ENCODE peak calls at places on chromosomes 16 and 17, in seven cellular contexts. F, T, K, W, G, A and C are unnamed samples.

GRCh38 chr17:48545022-48545376 is at the start of gene HOXB2:
- DNase-seq in T (no peak), W (no peak), K (peak; percentile 67), A (no peak), G (no peak), F (peak; percentile 74), C (no peak)

GRCh38 chr17:36877774-36878173 is 59.5 kb upstream of the LHX1 start:
- DNase-seq in K (no peak), W (no peak), T (no peak), F (no peak), G (no peak), A (no peak), C (no peak)

GRCh38 chr17:49646391-49647255 is 31.3 kb downstream of the SPOP start:
- DNase-seq in G (peak; percentile 45), A (peak; percentile 23), F (no peak), T (peak; percentile 68), K (no peak), W (no peak), C (no peak)

GRCh38 chr17:58529275-58529674 is 14.8 kb upstream of the MTMR4 start:
- DNase-seq in W (no peak), K (no peak), G (no peak), A (no peak), T (no peak), F (no peak), C (no peak)

GRCh38 chr17:67068999-67069398 is 24.6 kb downstream of the CACNG1 start:
- DNase-seq in T (no peak), W (no peak), F (no peak), K (peak; percentile 41), A (no peak), G (no peak), C (no peak)

GRCh38 chr17:28908640-28909098 is 5.8 kb upstream of the DHRS13 start:
- DNase-seq in F (no peak), K (no peak), T (no peak), A (peak; percentile 86), W (no peak), G (no peak), C (no peak)

GRCh38 chr17:61161615-61162134 is 238.0 kb upstream of the TBX2 start:
- DNase-seq in T (no peak), A (no peak), G (no peak), K (no peak), W (no peak), F (no peak), C (peak; percentile 71)

GRCh38 chr17:15657868-15658775 is 26.0 kb downstream of the TRIM16 start:
- DNase-seq in A (no peak), W (no peak), K (no peak), G (no peak), T (peak; percentile 57), F (no peak), C (no peak)

GRCh38 chr17:14815079-14815478 is 450.0 kb downstream of the PMP22 start:
- DNase-seq in K (no peak), T (no peak), F (no peak), G (no peak), W (no peak), A (no peak), C (no peak)

GRCh38 chr16:50607051-50607431 is 58.8 kb downstream of the NKD1 start:
- DNase-seq in G (no peak), F (no peak), A (no peak), K (no peak), T (no peak), W (no peak), C (no peak)

GRCh38 chr17:47810200-47810821 is 11.3 kb downstream of the OSBPL7 start:
- DNase-seq in W (no peak), F (peak; percentile 82), K (peak; percentile 30), T (peak; percentile 93), A (peak; percentile 74), G (no peak), C (no peak)

GRCh38 chr17:19551148-19551547 is 17.5 kb downstream of the SLC47A1 start:
- DNase-seq in K (no peak), G (no peak), A (peak; percentile 75), W (no peak), T (no peak), F (no peak), C (no peak)

GRCh38 chr17:4310349-4311060 is 46.7 kb upstream of the ANKFY1 start:
- DNase-seq in A (peak; percentile 90), K (no peak), G (no peak), W (no peak), F (peak; percentile 14), T (no peak), C (no peak)

GRCh38 chr16:8720080-8720966 is 45.9 kb downstream of the ABAT start:
- DNase-seq in W (peak; percentile 59), A (peak; percentile 85), G (no peak), F (peak; percentile 16), T (no peak), K (no peak), C (peak; percentile 80)

GRCh38 chr17:12732366-12732765 is 56.9 kb upstream of the ARHGAP44 start:
- DNase-seq in K (no peak), G (no peak), F (no peak), T (no peak), W (no peak), A (no peak), C (no peak)

GRCh38 chr16:58125781-58126335 is 3.3 kb downstream of the CFAP20 start:
- DNase-seq in A (no peak), K (peak; percentile 58), W (no peak), G (no peak), F (peak; percentile 53), T (no peak), C (no peak)

GRCh38 chr16:58125041-58125440 is 4.1 kb downstream of the CFAP20 start:
- DNase-seq in K (no peak), G (no peak), F (no peak), A (no peak), T (no peak), W (no peak), C (no peak)

GRCh38 chr16:58124601-58124915 is 4.6 kb downstream of the CFAP20 start:
- DNase-seq in T (no peak), F (no peak), A (no peak), W (no peak), K (peak; percentile 44), G (no peak), C (no peak)

GRCh38 chr16:58126451-58126968 is 2.7 kb downstream of the CFAP20 start:
- DNase-seq in G (no peak), T (no peak), F (no peak), K (no peak), W (no peak), A (no peak), C (no peak)

GRCh38 chr16:58123896-58124600 is 5.1 kb downstream of the CFAP20 start:
- DNase-seq in G (no peak), A (no peak), K (no peak), W (no peak), T (no peak), F (no peak), C (no peak)
- TF ChIP-seq JUND in G (no peak), A (no peak), K (no peak), W (no peak), T (no peak), F (no peak), C (no peak)

DNA sequence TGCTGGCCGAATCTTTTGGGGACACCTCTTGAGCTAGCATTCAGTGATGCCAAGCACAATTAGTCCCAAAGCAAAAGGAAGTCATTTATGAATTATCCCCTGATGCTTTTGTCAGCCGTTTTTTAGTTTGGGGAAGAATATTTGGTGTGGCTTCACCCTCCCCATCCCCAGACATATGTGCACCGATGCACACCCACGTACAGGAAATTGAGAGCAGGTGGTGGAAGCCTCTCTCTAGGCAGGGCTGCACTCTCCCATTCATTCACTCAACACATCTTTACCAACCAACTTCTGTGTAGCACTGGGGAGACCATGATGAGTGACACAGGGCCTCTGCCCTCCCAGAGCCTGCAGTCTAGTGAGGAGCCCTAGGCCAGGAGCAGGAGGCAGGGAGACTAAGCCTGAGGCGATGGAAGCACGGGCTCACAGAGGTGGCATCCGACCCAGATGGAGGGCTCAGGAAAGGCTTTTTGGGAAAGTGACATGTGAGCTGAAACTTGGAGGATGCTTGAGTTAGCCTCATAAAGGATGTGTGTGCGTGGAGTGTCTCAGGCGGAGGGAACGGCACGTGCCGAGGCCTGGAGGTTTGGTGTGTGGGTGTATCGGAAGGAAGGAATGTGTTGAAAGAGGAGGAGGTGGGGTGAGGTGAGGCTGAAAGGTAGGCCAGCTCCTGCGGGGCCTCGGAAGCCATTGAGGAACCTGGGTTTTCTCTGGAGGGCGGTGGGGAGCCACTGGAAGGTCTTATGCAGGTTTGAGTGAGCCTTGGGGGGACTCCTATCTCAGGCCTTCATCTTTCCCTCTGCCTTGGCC is 43.8 kb downstream of the PSME3IP1 start:
- DNase-seq in T (no peak), A (no peak), F (no peak), W (no peak), K (no peak), G (no peak), C (peak; percentile 17)
- TF ChIP-seq JUND in T (no peak), A (no peak), F (no peak), W (no peak), K (no peak), G (no peak), C (no peak)

DNA sequence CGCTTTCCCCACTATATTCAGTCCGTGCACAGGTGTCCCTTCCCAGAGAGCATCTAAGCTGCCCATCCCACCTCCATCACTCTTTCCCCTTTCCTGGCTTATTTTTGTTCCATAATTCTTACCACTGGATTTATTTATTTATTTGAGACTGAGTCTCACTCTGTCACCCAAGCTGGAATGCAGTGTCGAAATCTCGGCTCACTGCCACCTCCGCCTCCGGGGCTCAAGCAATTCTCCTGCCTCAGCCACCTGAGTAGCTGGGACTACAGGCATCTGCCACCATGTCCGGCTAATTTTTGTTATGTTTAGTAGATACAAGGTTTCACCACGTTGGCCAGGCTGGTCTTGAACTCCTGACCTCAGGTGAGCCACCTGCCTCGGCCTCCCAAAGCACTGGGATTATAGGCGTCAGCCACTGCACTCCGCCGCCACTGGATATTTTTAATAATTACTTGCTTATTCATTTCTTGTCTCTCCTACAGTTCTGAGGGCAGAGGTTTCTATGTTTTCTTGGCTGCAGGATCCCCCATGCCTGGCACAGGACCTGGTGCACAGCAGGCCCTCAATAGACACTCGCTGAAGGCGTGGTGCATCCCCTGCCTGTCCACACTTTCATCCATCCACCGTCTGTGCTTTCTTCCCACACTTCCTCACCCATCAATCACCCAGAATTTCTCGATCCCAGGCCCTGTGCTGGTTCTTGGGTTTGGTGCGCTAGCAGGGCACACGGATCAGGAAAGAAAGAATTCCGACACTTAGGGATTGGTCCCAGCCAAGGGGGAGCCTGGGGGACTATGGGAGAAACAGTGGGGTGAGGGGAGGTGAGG is 9.9 kb upstream of the ADGRG1 start:
- DNase-seq in K (peak; percentile 87), G (no peak), W (peak; percentile 19), T (no peak), F (no peak), A (no peak), C (no peak)
- TF ChIP-seq JUND in K (no peak), G (no peak), W (no peak), T (no peak), F (no peak), A (no peak), C (no peak)

GRCh38 chr17:73349647-73350046 is 37.8 kb upstream of the CDC42EP4 start:
- DNase-seq in K (no peak), W (no peak), F (no peak), T (no peak), G (no peak), A (no peak), C (no peak)

GRCh38 chr17:73352261-73352660 is 40.5 kb upstream of the CDC42EP4 start:
- DNase-seq in A (no peak), W (no peak), F (no peak), K (no peak), G (no peak), T (no peak), C (no peak)

GRCh38 chr17:73350864-73351263 is 39.1 kb upstream of the CDC42EP4 start:
- DNase-seq in G (no peak), K (no peak), F (no peak), T (no peak), A (no peak), W (no peak), C (no peak)

GRCh38 chr17:73349138-73349537 is 37.3 kb upstream of the CDC42EP4 start:
- DNase-seq in W (no peak), A (no peak), F (no peak), G (no peak), K (no peak), T (no peak), C (no peak)

GRCh38 chr17:73351764-73352163 is 40.0 kb upstream of the CDC42EP4 start:
- DNase-seq in K (no peak), T (no peak), G (no peak), W (no peak), A (no peak), F (no peak), C (peak; percentile 13)
- TF ChIP-seq JUND in K (no peak), T (no peak), G (no peak), W (no peak), A (no peak), F (no peak), C (no peak)